ENCODE peak calls at places on chromosome 5, in four cellular contexts. I, M, V and O are unnamed samples.

GRCh38 chr5:124001216-124001615 is 489.2 kb downstream of the CSNK1G3 start:
- DNase-seq in M (no peak), I (peak), V (no peak), O (no peak)

GRCh38 chr5:138372225-138372624 is 19.7 kb downstream of the KDM3B start:
- DNase-seq in M (no peak), I (no peak), V (no peak), O (no peak)

GRCh38 chr5:172144291-172144815 is 43.7 kb downstream of the STK10 start:
- DNase-seq in I (no peak), V (peak), M (no peak), O (no peak)

GRCh38 chr5:96743065-96743768 is 64.5 kb downstream of the ERAP1 start:
- DNase-seq in I (peak), M (peak), V (no peak), O (no peak)

GRCh38 chr5:159890141-159890540 is 26.1 kb upstream of the ADRA1B start:
- DNase-seq in M (no peak), V (no peak), I (no peak), O (no peak)

GRCh38 chr5:74035521-74035937 is 409.5 kb downstream of the ARHGEF28 start:
- DNase-seq in I (peak), M (peak), V (peak), O (no peak)

GRCh38 chr5:12292610-12293204 is 388.5 kb upstream of the CTNND2 start:
- DNase-seq in M (peak), I (peak), V (peak), O (peak)

GRCh38 chr5:14900661-14901461 is 29.3 kb upstream of the ANKH start:
- DNase-seq in I (no peak), V (no peak), M (no peak), O (no peak)

GRCh38 chr5:116814656-116815055 is 240.0 kb upstream of the SEMA6A start:
- DNase-seq in M (no peak), I (peak), V (no peak), O (no peak)

GRCh38 chr5:34959323-34959722 is 30.0 kb downstream of the DNAJC21 start:
- DNase-seq in I (no peak), V (no peak), M (no peak), O (no peak)

GRCh38 chr5:78779771-78780616 is 131.4 kb upstream of the LHFPL2 start:
- DNase-seq in M (no peak), I (no peak), V (peak), O (no peak)

GRCh38 chr5:7473668-7474215 is 77.8 kb downstream of the ADCY2 start:
- DNase-seq in M (no peak), V (no peak), I (peak), O (no peak)

GRCh38 chr5:131957721-131958483 is 12.4 kb upstream of the MEIKIN start:
- DNase-seq in V (peak), M (no peak), I (peak), O (no peak)

GRCh38 chr5:32531885-32532520 is 53.4 kb upstream of the SUB1 start:
- DNase-seq in I (peak), M (no peak), V (no peak), O (peak)

GRCh38 chr5:68272289-68272688 is 56.7 kb downstream of the PIK3R1 start:
- DNase-seq in V (no peak), M (no peak), I (no peak), O (peak)

GRCh38 chr5:91223886-91224285 is 159.2 kb downstream of the ARRDC3 start:
- DNase-seq in I (no peak), M (no peak), V (no peak), O (no peak)

GRCh38 chr5:88690619-88691560 is 192.1 kb downstream of the MEF2C start:
- DNase-seq in I (peak), M (peak), V (peak), O (peak)

GRCh38 chr5:124537136-124537919 is 209.1 kb downstream of the ZNF608 start:
- DNase-seq in I (no peak), V (no peak), M (no peak), O (no peak)

GRCh38 chr5:52915176-52915875 is 73.8 kb upstream of the ITGA2 start:
- DNase-seq in V (peak), M (peak), I (peak), O (peak)

GRCh38 chr5:12110629-12111028 is 206.4 kb upstream of the CTNND2 start:
- DNase-seq in I (no peak), M (no peak), V (no peak), O (no peak)

GRCh38 chr5:146751781-146752401 is 126.7 kb downstream of the PPP2R2B start:
- DNase-seq in M (peak), V (peak), I (no peak), O (peak)

GRCh38 chr5:124056326-124057160 is 544.6 kb downstream of the CSNK1G3 start:
- DNase-seq in V (no peak), M (no peak), I (no peak), O (no peak)

GRCh38 chr5:59709346-59709821 is 184.1 kb downstream of the PDE4D start:
- DNase-seq in V (no peak), I (peak), M (no peak), O (no peak)

GRCh38 chr5:177132504-177133118 is 962 bp upstream of the NSD1 start:
- DNase-seq in V (no peak), M (no peak), I (peak), O (no peak)

GRCh38 chr5:102858808-102859207 is 103.7 kb downstream of the PAM start:
- DNase-seq in V (no peak), M (no peak), I (no peak), O (no peak)

GRCh38 chr5:149680810-149681221 is 49.3 kb upstream of the PPARGC1B start:
- DNase-seq in V (no peak), M (peak), I (no peak), O (no peak)

GRCh38 chr5:42772265-42772993 is 15.8 kb downstream of the CCDC152 start:
- DNase-seq in I (no peak), V (no peak), M (peak), O (no peak)

GRCh38 chr5:129906177-129906887 is 2.1 kb downstream of the CHSY3 start:
- DNase-seq in V (no peak), I (peak), M (no peak), O (no peak)

GRCh38 chr5:68862560-68862959 is 231.3 kb upstream of the SLC30A5 start:
- DNase-seq in V (no peak), I (no peak), M (no peak), O (no peak)

GRCh38 chr5:158711927-158712529 is 387.7 kb downstream of the EBF1 start:
- DNase-seq in M (no peak), I (no peak), V (no peak), O (no peak)

GRCh38 chr5:760363-761205 is 23.9 kb downstream of the ZDHHC11B start:
- DNase-seq in I (no peak), V (no peak), M (no peak), O (no peak)

GRCh38 chr5:147510885-147511284 is 1.0 kb upstream of the DPYSL3 start:
- DNase-seq in I (no peak), M (no peak), V (no peak), O (no peak)